ENCODE peak calls at places on chromosomes 4 and X, in five cellular contexts. A, M, H, Z and E are unnamed samples.
A peak's percentile ranks its signal among the peaks of the same experiment; 100 is the strongest.

GRCh38 chr4:100816646-100817045 is 298.8 kb upstream of the EMCN start:
- DNase-seq in A (no peak), H (no peak), M (no peak), Z (no peak), E (no peak)

GRCh38 chr4:2723751-2724150 is 32.4 kb downstream of the TNIP2 start:
- DNase-seq in H (no peak), Z (no peak), A (no peak), M (no peak), E (no peak)

GRCh38 chrX:21963736-21964135 is 23.2 kb downstream of the SMS start:
- DNase-seq in Z (peak; percentile 44), A (peak; percentile 38), M (no peak), H (no peak), E (no peak)

GRCh38 chr4:140408974-140409373 is 18.5 kb downstream of the CLGN start:
- DNase-seq in M (no peak), A (no peak), H (no peak), Z (no peak), E (no peak)

GRCh38 chr4:13917010-13917409 is 289.5 kb upstream of the BOD1L1 start:
- DNase-seq in A (no peak), Z (peak; percentile 61), H (peak; percentile 58), M (no peak), E (no peak)

GRCh38 chrX:109839694-109840358 is 106.8 kb upstream of the ACSL4 start:
- DNase-seq in H (peak; percentile 40), M (no peak), Z (no peak), A (no peak), E (no peak)

GRCh38 chr4:84648863-84649647 is 66.1 kb downstream of the CDS1 start:
- DNase-seq in A (no peak), H (no peak), Z (no peak), M (no peak), E (no peak)

GRCh38 chrX:111447298-111447697 is 35.3 kb upstream of the DCX start:
- DNase-seq in H (peak; percentile 1), Z (no peak), M (no peak), A (no peak), E (no peak)

GRCh38 chrX:42869011-42869410 is 91.0 kb upstream of the PPP1R2C start:
- DNase-seq in Z (no peak), A (no peak), M (no peak), H (no peak), E (no peak)

GRCh38 chrX:11758400-11759171 is 549 bp downstream of the MSL3 start:
- DNase-seq in Z (peak; percentile 73), H (peak; percentile 49), A (peak; percentile 85), M (peak; percentile 87), E (peak; percentile 94)

GRCh38 chr4:159899596-159899995 is 796.7 kb downstream of the RAPGEF2 start:
- DNase-seq in H (no peak), M (no peak), Z (no peak), A (no peak), E (no peak)

GRCh38 chr4:159946983-159947645 is 844.2 kb downstream of the RAPGEF2 start:
- DNase-seq in A (no peak), M (no peak), Z (peak; percentile 45), H (peak; percentile 46), E (no peak)

GRCh38 chr4:108056418-108056817 is 66.7 kb downstream of the HADH start:
- DNase-seq in A (no peak), H (no peak), M (no peak), Z (no peak), E (no peak)

GRCh38 chr4:76251448-76252270 is at the start of gene FAM47E:
- DNase-seq in H (peak; percentile 16), M (peak; percentile 84), Z (peak; percentile 6), A (peak; percentile 52), E (peak; percentile 88)

GRCh38 chrX:40734956-40735317 is 405 bp downstream of the MED14 start:
- DNase-seq in A (peak; percentile 51), H (no peak), M (no peak), Z (no peak), E (no peak)

GRCh38 chr4:116023049-116023448 is 909.6 kb upstream of the NDST4 start:
- DNase-seq in M (no peak), Z (no peak), H (no peak), A (no peak), E (no peak)

GRCh38 chr4:147477439-147477838 is 3.5 kb upstream of the EDNRA start:
- DNase-seq in M (no peak), H (no peak), Z (no peak), A (no peak), E (no peak)

GRCh38 chr4:75678473-75678872 is 5.3 kb upstream of the G3BP2 start:
- DNase-seq in M (no peak), H (no peak), A (no peak), Z (no peak), E (no peak)

GRCh38 chr4:134024251-134024650 is 177.3 kb downstream of the PABPC4L start:
- DNase-seq in Z (no peak), H (peak; percentile 4), M (no peak), A (no peak), E (no peak)

GRCh38 chr4:144801731-144802130 is 155.8 kb downstream of the HHIP start:
- DNase-seq in H (peak; percentile 62), Z (no peak), A (no peak), M (no peak), E (no peak)

GRCh38 chr4:176540814-176541213 is 221.0 kb downstream of the SPCS3 start:
- DNase-seq in Z (no peak), A (no peak), H (peak; percentile 50), M (no peak), E (no peak)

GRCh38 chrX:17923546-17923945 is 62.4 kb upstream of the RAI2 start:
- DNase-seq in M (no peak), H (no peak), Z (no peak), A (no peak), E (no peak)

GRCh38 chrX:72201836-72202536 is 20.4 kb downstream of the PIN4 start:
- DNase-seq in Z (peak; percentile 83), H (peak; percentile 87), M (no peak), A (no peak), E (no peak)

GRCh38 chr4:36209941-36210663 is 34.2 kb downstream of the ARAP2 start:
- DNase-seq in Z (no peak), A (no peak), H (no peak), M (no peak), E (no peak)

GRCh38 chr4:38024203-38024504 is 64.0 kb downstream of the PTTG2 start:
- DNase-seq in H (peak; percentile 12), A (no peak), M (no peak), Z (no peak), E (no peak)

GRCh38 chrX:87728459-87728858 is 210.9 kb downstream of the KLHL4 start:
- DNase-seq in Z (no peak), H (no peak), A (no peak), M (no peak), E (no peak)

GRCh38 chr4:148444296-148445070 is 2.3 kb upstream of the NR3C2 start:
- DNase-seq in M (peak; percentile 79), A (peak; percentile 54), Z (no peak), H (no peak), E (peak; percentile 72)

GRCh38 chrX:133177202-133177601 is 41.0 kb downstream of the TFDP3 start:
- DNase-seq in H (no peak), M (no peak), Z (no peak), A (no peak), E (no peak)

GRCh38 chrX:133183806-133184205 is 34.3 kb downstream of the TFDP3 start:
- DNase-seq in Z (no peak), M (no peak), H (no peak), A (no peak), E (no peak)

GRCh38 chrX:133185119-133185518 is 33.0 kb downstream of the TFDP3 start:
- DNase-seq in Z (no peak), H (no peak), A (no peak), M (no peak), E (no peak)

DNA sequence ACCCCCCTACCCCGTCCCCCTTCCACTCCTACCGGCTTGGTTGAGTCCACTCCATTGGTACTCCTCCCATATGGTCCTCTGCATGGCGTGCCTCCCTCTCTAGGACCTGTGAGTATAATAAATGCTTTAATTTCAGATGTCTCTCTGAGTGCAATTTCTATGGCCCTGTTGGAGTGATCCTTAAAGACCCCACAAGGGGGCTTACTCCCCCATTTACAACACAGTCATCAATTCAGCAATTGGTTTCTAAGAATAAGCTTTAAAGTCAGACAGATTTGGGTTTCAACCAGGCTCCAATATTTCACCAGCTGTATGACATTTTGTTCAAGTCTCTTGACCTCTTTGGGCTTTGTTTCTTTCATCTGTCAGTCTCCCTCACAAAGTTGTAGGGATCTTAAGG is 38.7 kb downstream of the TFDP3 start:
- DNase-seq in Z (no peak), H (no peak), M (no peak), A (no peak), E (no peak)
- TF ChIP-seq CTCF in Z (no peak), H (no peak), M (no peak), A (no peak), E (no peak)

DNA sequence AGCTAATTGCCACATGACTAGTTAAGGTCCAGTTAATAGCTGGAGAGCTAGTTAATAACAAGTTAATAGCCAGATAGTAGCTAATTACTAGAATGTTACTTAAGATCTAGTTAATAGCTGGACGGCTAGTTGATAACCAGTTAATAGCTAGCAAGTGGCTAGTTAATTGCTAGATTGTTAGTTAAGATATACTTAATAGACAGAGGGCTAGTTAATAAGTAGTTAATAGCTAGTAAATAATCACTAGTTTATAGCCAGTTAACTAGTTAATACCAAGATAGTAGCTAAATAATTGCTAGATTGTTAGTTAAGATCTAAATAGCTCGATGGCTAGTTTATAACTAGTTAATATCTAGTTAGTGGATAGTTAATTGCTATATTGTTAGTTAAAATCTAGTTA is 632.6 kb upstream of the CT83 start:
- DNase-seq in M (no peak), Z (no peak), H (no peak), A (no peak), E (no peak)
- H3K9me3 ChIP-seq in M (no peaks in the 10 kb centered on the region), Z (peaks cover 2% of the 10 kb centered on the region), H (no peaks in the 10 kb centered on the region), A (no peaks in the 10 kb centered on the region), E (peaks cover 10% of the 10 kb centered on the region)

DNA sequence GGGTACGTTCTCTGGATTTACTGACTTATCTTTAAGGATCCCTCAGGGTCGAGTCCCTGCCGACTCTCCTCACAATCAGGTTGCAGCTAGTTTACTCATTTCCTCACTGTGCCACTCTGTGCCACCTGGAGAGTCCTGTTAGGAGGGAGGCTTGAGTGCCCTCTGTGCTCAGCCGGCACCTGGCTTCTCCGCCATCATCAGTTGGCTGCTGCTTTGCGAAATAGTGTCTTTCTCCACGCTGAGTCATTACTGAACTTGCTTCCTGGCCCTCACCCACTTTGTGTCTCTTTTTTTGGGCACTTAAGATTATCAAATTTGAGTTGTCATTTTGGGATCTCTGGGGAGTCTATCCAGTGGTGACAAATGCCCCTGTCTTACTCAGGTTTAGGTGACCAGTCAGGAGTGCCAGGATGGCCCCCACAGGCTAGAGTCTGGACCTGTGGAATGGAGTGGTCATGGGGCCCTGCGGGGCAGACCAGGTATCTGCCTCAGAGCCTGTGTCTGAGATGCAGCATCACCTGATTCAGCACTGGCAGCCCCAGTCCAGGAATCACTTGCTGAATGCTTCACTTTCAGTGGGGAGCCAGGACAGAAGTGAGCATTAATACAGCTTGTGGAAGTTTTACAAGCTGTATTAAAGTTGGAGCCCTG is 37.7 kb downstream of the JADE1 start:
- DNase-seq in H (no peak), M (no peak), Z (peak; percentile 36), A (no peak), E (no peak)
- TF ChIP-seq CTCF in H (no peak), M (no peak), Z (no peak), A (no peak), E (no peak)

DNA sequence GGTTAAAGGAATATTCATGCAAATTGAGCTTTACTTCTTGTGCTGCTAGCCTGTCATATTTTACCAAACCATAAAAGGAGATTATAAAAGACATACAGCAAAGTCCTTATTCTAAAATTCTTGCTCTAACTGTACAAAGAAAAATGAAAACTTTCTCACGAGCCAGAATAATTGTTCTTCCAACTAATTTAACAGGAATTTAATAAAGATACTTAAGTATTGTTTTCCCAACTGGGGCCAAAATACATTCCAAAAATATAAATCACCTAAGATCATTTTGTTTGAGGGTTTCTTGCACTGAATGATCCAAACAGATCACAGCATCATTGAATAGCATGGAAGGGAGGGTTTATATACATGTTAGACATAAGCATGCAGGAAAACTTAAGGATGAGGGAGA is 127.1 kb upstream of the PCDH18 start:
- DNase-seq in A (no peak), Z (peak; percentile 55), H (peak; percentile 68), M (no peak), E (no peak)
- H3K9me3 ChIP-seq in A (no peaks in the 10 kb centered on the region), Z (no peaks in the 10 kb centered on the region), H (no peaks in the 10 kb centered on the region), M (no peaks in the 10 kb centered on the region), E (no peaks in the 10 kb centered on the region)